ENCODE peak calls at places on chromosomes 3 and 15, in seven cellular contexts. Y is NCI-H2171; T is ovary; G is HTR-8/SVneo; X is stimulated activated CD8-positive, alpha-beta memory T cell treated with anti-CD3 and anti-CD28 coated beads, Interleukin-4, amount 100 ng/mL, for 48 hours; U is stimulated activated CD4-positive, alpha-beta T cell treated with anti-CD3 and anti-CD28 coated beads, Interleukin-1b, Interleukin-23, amount 100 ng/mL, for 4 hours; K is neural progenitor cell. M is an unnamed sample.

GRCh38 chr15:57510647-57511046 is 81.1 kb upstream of the MYZAP start:
- DNase-seq in T (no peak), K (no peak), G (no peak), U (no peak), Y (no peak), X (no peak), M (no peak)

GRCh38 chr3:138051946-138052802 is 42.2 kb downstream of the CLDN18 start:
- DNase-seq in Y (no peak), X (peak), T (no peak), G (peak), U (no peak), K (peak), M (peak)

GRCh38 chr3:109050591-109051167 is 67.3 kb downstream of the MORC1 start:
- DNase-seq in U (no peak), Y (peak), T (no peak), X (peak), G (peak), K (peak), M (peak)

GRCh38 chr15:80904941-80905532 is 84.6 kb downstream of the MESD start:
- DNase-seq in X (no peak), K (no peak), T (no peak), Y (no peak), U (no peak), G (no peak), M (no peak)

GRCh38 chr3:142603340-142603730 is 7.1 kb downstream of the PLS1 start:
- DNase-seq in T (no peak), G (no peak), K (no peak), U (no peak), X (no peak), Y (no peak), M (no peak)

GRCh38 chr3:191440532-191440931 is 20.4 kb upstream of the PYDC2 start:
- DNase-seq in G (no peak), Y (no peak), U (no peak), T (no peak), X (no peak), K (no peak), M (no peak)

GRCh38 chr15:63677778-63678177 is 80.6 kb downstream of the FBXL22 start:
- DNase-seq in Y (no peak), G (no peak), K (no peak), X (no peak), T (no peak), U (no peak), M (no peak)

GRCh38 chr3:159634414-159634813 is 354.2 kb upstream of the IL12A start:
- DNase-seq in Y (no peak), K (no peak), U (no peak), X (no peak), G (no peak), T (no peak), M (no peak)

GRCh38 chr15:65841121-65841930 is 28.0 kb upstream of the RAB11A start:
- DNase-seq in G (no peak), K (peak), X (no peak), U (no peak), Y (no peak), T (no peak), M (no peak)

GRCh38 chr15:71532994-71533393 is 277.4 kb upstream of the NR2E3 start:
- DNase-seq in G (peak), T (no peak), K (peak), U (no peak), X (no peak), Y (peak), M (peak)

GRCh38 chr3:170007031-170007663 is 30.6 kb upstream of the GPR160 start:
- DNase-seq in G (no peak), U (no peak), T (no peak), Y (no peak), K (no peak), X (peak), M (peak)

GRCh38 chr3:63706321-63707085 is 54.0 kb downstream of the SNTN start:
- DNase-seq in T (no peak), X (no peak), G (no peak), Y (no peak), U (no peak), K (no peak), M (no peak)

GRCh38 chr3:134430950-134431445 is 54.8 kb downstream of the ANAPC13 start:
- DNase-seq in X (no peak), Y (peak), U (no peak), K (no peak), T (no peak), G (peak), M (peak)

GRCh38 chr3:173138031-173138430 is 3.0 kb downstream of the SPATA16 start:
- DNase-seq in X (no peak), U (no peak), Y (no peak), G (no peak), T (no peak), K (peak), M (no peak)

GRCh38 chr15:88400591-88400990 is 66.6 kb downstream of the MRPL46 start:
- DNase-seq in X (no peak), T (no peak), K (peak), U (no peak), G (no peak), Y (no peak), M (no peak)

GRCh38 chr15:90029024-90029423 is 27.9 kb downstream of the ZNF710 start:
- DNase-seq in T (no peak), K (no peak), Y (no peak), G (no peak), X (no peak), U (no peak), M (no peak)

GRCh38 chr3:89059201-89059600 is 48.2 kb upstream of the EPHA3 start:
- DNase-seq in U (no peak), Y (no peak), T (no peak), G (no peak), K (no peak), X (no peak), M (no peak)

GRCh38 chr15:79969175-79969574 is 1.8 kb downstream of the BCL2A1 start:
- DNase-seq in U (no peak), X (no peak), Y (no peak), K (no peak), G (no peak), T (no peak), M (no peak)

GRCh38 chr15:67943475-67943874 is 103.6 kb upstream of the RNU6-1 start:
- DNase-seq in T (no peak), X (no peak), G (no peak), U (no peak), K (no peak), Y (no peak), M (no peak)

GRCh38 chr15:92882697-92883642 is 17.2 kb upstream of the CHD2 start:
- DNase-seq in Y (peak), X (peak), G (no peak), T (peak), U (peak), K (peak), M (peak)

GRCh38 chr3:157094751-157095480 is 65.0 kb downstream of the CCNL1 start:
- DNase-seq in Y (no peak), G (no peak), K (no peak), X (no peak), U (no peak), T (no peak), M (no peak)

GRCh38 chr3:129558076-129558771 is 15.2 kb downstream of the H1-8 start:
- DNase-seq in X (no peak), Y (no peak), G (no peak), T (no peak), U (no peak), K (no peak), M (no peak)

GRCh38 chr15:62118446-62118964 is 46.6 kb downstream of the C2CD4B start:
- DNase-seq in X (no peak), K (no peak), U (no peak), G (no peak), Y (no peak), T (no peak), M (no peak)

GRCh38 chr3:27628029-27628750 is 93.9 kb downstream of the EOMES start:
- DNase-seq in Y (no peak), X (no peak), K (no peak), U (no peak), G (no peak), T (no peak), M (no peak)

GRCh38 chr3:101966202-101966722 is 116.9 kb downstream of the NFKBIZ start:
- DNase-seq in T (no peak), K (no peak), G (no peak), Y (no peak), X (no peak), U (no peak), M (no peak)

GRCh38 chr15:93584021-93584420 is 495.0 kb upstream of the RGMA start:
- DNase-seq in X (no peak), Y (no peak), K (no peak), T (peak), U (no peak), G (no peak), M (no peak)

GRCh38 chr3:66036586-66037061 is 2.1 kb downstream of the MAGI1 start:
- DNase-seq in U (no peak), X (no peak), Y (no peak), T (no peak), K (peak), G (no peak), M (no peak)

GRCh38 chr3:65729553-65729952 is 309.2 kb downstream of the MAGI1 start:
- DNase-seq in K (no peak), X (no peak), T (peak), U (no peak), G (no peak), Y (no peak), M (no peak)

GRCh38 chr3:76063019-76063418 is 277.7 kb upstream of the ZNF717 start:
- DNase-seq in U (no peak), T (no peak), X (no peak), K (no peak), G (peak), Y (no peak), M (no peak)

M was measured in GM12865.